ENCODE peak calls at places on chromosome 4, in eight cellular contexts. F is heart right ventricle; N is colonic mucosa; T is stimulated activated naive B cell treated with anti-CD40 and anti-IgM and Interleukin-4, amounts not matched to agents 10 μg/mL and 1 μg/mL and 100 μg/mL, for 72 hours; P is pancreas; S is Caki2; K is activated naive CD8-positive, alpha-beta T cell treated with anti-CD3 and anti-CD28 coated beads, Interleukin-2, amount 50 U/mL, for 24 hours; A is activated T-helper 1 cell treated with Interleukin-2 at 50 U/mL for 16 hours. R is an unnamed sample.

GRCh38 chr4:11628093-11628725 is 199.5 kb upstream of the HS3ST1 start:
- DNase-seq in F (no peak), N (no peak), T (no peak), P (no peak), S (peak), K (no peak), A (no peak), R (no peak)

GRCh38 chr4:13640149-13640671 is 12.7 kb upstream of the BOD1L1 start:
- DNase-seq in F (no peak), N (no peak), T (no peak), P (no peak), S (peak), K (no peak), A (no peak), R (no peak)

GRCh38 chr4:170025523-170026252 is 507 bp downstream of the MFAP3L start:
- DNase-seq in F (peak), N (peak), T (no peak), P (peak), S (no peak), K (peak), A (no peak), R (peak)

GRCh38 chr4:141020801-141021261 is 112.4 kb downstream of the RNF150 start:
- DNase-seq in F (no peak), N (no peak), T (no peak), P (no peak), S (no peak), K (no peak), A (no peak), R (no peak)

GRCh38 chr4:168164915-168165548 is 72.7 kb downstream of the ANXA10 start:
- DNase-seq in F (no peak), N (no peak), T (no peak), P (no peak), S (no peak), K (no peak), A (no peak), R (no peak)

GRCh38 chr4:13484045-13484748 is at the start of gene RAB28:
- DNase-seq in F (peak), N (peak), T (peak), P (peak), S (peak), K (peak), A (peak), R (peak)

GRCh38 chr4:140238353-140239041 is 84.5 kb upstream of the MAML3 start:
- DNase-seq in F (peak), N (peak), T (no peak), P (peak), S (no peak), K (no peak), A (no peak), R (peak)

GRCh38 chr4:78610546-78611214 is 59.1 kb downstream of the ANXA3 start:
- DNase-seq in F (no peak), N (no peak), T (no peak), P (no peak), S (no peak), K (no peak), A (no peak), R (no peak)

GRCh38 chr4:39706334-39706733 is 8.4 kb downstream of the UBE2K start:
- DNase-seq in F (peak), N (peak), T (no peak), P (no peak), S (peak), K (no peak), A (no peak), R (no peak)

GRCh38 chr4:76458829-76459228 is 23.8 kb downstream of the SHROOM3 start:
- DNase-seq in F (peak), N (no peak), T (no peak), P (no peak), S (no peak), K (no peak), A (no peak), R (peak)

GRCh38 chr4:56374956-56375355 is 12.3 kb downstream of the AASDH start:
- DNase-seq in F (no peak), N (no peak), T (no peak), P (no peak), S (no peak), K (no peak), A (no peak), R (no peak)

GRCh38 chr4:140291259-140291658 is 82.2 kb upstream of the SCOC start:
- DNase-seq in F (no peak), N (no peak), T (no peak), P (no peak), S (no peak), K (no peak), A (no peak), R (no peak)

GRCh38 chr4:100177855-100178254 is 12.4 kb downstream of the DDIT4L start:
- DNase-seq in F (no peak), N (no peak), T (no peak), P (no peak), S (no peak), K (no peak), A (no peak), R (no peak)

GRCh38 chr4:94927696-94928095 is 169.9 kb downstream of the BMPR1B start:
- DNase-seq in F (no peak), N (no peak), T (no peak), P (no peak), S (no peak), K (no peak), A (no peak), R (no peak)